ENCODE peak calls at places on chromosomes 5 and 9, in eight cellular contexts. K, X, I, U, F, G, P and W are unnamed samples. For H3K36me3, the result is how much of the 10 kb centered on the place peaks cover.

GRCh38 chr9:79471577-79472543 is 99.9 kb upstream of the TLE4 start:
- DNase-seq in U (no peak), X (peak), K (peak), P (peak), F (peak), G (peak), I (peak), W (peak)

GRCh38 chr5:90514520-90514919 is 14.9 kb downstream of the LYSMD3 start:
- DNase-seq in U (no peak), X (no peak), I (no peak), G (no peak), K (no peak), F (no peak), P (no peak), W (no peak)

GRCh38 chr5:57174850-57175525 is 1.1 kb downstream of the GPBP1 start:
- DNase-seq in G (no peak), I (no peak), K (peak), X (no peak), P (no peak), F (no peak), U (no peak), W (no peak)

GRCh38 chr9:106451223-106451622 is 411.7 kb upstream of the ZNF462 start:
- DNase-seq in F (no peak), I (no peak), K (no peak), X (no peak), P (no peak), G (no peak), U (no peak), W (no peak)

GRCh38 chr5:3837544-3837943 is 241.9 kb downstream of the IRX1 start:
- DNase-seq in F (no peak), U (no peak), K (no peak), P (no peak), I (no peak), X (no peak), G (no peak), W (no peak)

GRCh38 chr9:116860509-116861120 is 173.5 kb downstream of the TRIM32 start:
- DNase-seq in X (peak), F (no peak), P (peak), G (peak), I (peak), K (peak), U (peak), W (peak)

GRCh38 chr5:58771750-58772149 is 188.9 kb downstream of the RAB3C start:
- DNase-seq in X (no peak), I (no peak), K (peak), P (no peak), G (no peak), U (no peak), F (no peak), W (no peak)

GRCh38 chr9:128735373-128735772 is 11.4 kb upstream of the ZDHHC12 start:
- DNase-seq in K (no peak), X (no peak), I (no peak), U (no peak), F (no peak), P (no peak), G (no peak), W (no peak)

GRCh38 chr9:135805422-135806022 is 101.8 kb downstream of the CAMSAP1 start:
- DNase-seq in K (no peak), P (no peak), I (no peak), F (no peak), U (no peak), G (no peak), X (no peak), W (no peak)

GRCh38 chr5:170070556-170071412 is 34.9 kb upstream of the FOXI1 start:
- DNase-seq in U (peak), F (no peak), I (no peak), X (peak), K (peak), P (peak), G (peak), W (peak)

GRCh38 chr9:31807574-31808256 is 576.7 kb upstream of the ACO1 start:
- DNase-seq in U (no peak), P (no peak), F (no peak), K (no peak), I (no peak), X (no peak), G (no peak), W (no peak)

GRCh38 chr5:158414780-158415179 is 555.8 kb upstream of the CLINT1 start:
- DNase-seq in I (no peak), G (no peak), X (no peak), K (no peak), P (no peak), F (no peak), U (no peak), W (no peak)

GRCh38 chr9:38048319-38048969 is 20.6 kb downstream of the SHB start:
- DNase-seq in X (no peak), P (no peak), U (no peak), F (no peak), K (no peak), I (no peak), G (no peak), W (no peak)

GRCh38 chr5:7802855-7803254 is 48.1 kb downstream of the CFAP90 start:
- DNase-seq in I (no peak), X (no peak), K (no peak), U (no peak), F (no peak), P (no peak), G (no peak), W (no peak)

GRCh38 chr9:112582863-112583262 is 96.2 kb downstream of the KIAA1958 start:
- DNase-seq in G (no peak), I (no peak), K (no peak), P (no peak), U (no peak), F (no peak), X (no peak), W (no peak)

GRCh38 chr5:126449751-126450271 is 26.6 kb downstream of the GRAMD2B start:
- DNase-seq in G (no peak), U (no peak), F (no peak), I (no peak), X (peak), P (peak), K (peak), W (no peak)

GRCh38 chr5:90174236-90174635 is 235.3 kb downstream of the CETN3 start:
- DNase-seq in U (no peak), K (no peak), X (no peak), F (no peak), P (no peak), I (no peak), G (no peak), W (no peak)

GRCh38 chr5:16782227-16782626 is 153.9 kb downstream of the MYO10 start:
- DNase-seq in U (no peak), X (no peak), F (no peak), K (no peak), I (no peak), P (no peak), G (no peak), W (no peak)
- H3K36me3 ChIP-seq in U (under half), X (under half), F (under half), K (under half), I (under half), P (under half), G (under half), W (under half)

DNA sequence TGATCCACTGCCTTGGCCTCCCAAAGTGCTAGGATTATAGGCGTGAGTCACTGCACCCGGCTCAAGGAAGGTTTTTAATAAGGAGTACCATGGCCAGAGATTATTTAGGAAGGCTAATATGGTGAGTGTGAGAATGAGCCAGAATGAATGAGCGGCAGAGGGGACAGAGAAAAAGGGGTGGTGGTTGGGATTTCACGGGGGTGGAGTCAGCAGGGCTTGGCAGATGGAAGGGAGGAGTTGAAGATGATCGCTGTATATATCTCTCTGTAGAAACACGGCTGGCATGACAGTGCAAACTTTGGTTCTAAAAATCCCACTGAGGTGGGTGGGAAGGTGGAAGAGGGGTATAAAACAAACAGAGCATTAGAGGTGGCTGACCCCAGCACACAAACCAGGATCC is 176.7 kb upstream of the TBC1D2 start:
- DNase-seq in F (no peak), X (no peak), P (no peak), G (peak), K (no peak), I (no peak), U (no peak), W (no peak)
- H3K36me3 ChIP-seq in F (under half), X (under half), P (under half), G (under half), K (under half), I (under half), U (under half), W (under half)

DNA sequence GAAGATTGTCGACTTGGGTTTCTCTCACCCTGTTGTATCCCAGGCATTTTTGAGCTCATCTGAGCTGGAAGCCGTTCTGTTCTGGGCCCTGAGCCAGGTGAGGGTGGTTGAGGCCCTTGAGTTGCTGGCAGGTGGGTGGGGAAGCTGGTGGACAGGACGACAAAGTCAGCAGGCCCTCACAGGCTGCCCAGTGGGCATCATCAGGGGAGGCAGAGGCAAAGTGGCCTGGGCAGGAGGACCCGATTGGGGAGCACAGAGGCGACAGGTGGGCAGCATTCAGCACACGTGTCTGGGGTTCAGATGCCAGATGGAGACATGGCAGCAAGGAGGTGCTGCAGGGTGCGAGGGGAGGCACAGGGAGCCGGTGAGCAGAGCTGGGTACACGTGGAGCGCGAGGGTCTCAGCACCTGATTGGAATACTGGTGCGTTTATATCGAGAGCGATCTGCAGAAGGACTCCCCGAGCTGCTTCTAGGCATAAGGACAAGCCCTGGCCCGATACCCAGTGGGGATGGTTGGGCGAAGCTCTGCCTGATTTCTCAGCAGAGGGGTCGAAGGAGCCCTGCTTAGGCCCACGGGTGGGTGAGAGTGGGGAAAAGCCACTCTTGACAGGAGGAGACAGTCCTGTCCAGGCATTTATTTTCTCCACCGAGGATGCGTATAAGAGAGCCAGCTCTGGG is 49.0 kb upstream of the SUSD3 start:
- DNase-seq in I (no peak), G (no peak), F (no peak), K (no peak), X (no peak), P (no peak), U (no peak), W (peak)
- H3K36me3 ChIP-seq in I (under half), G (under half), F (under half), K (under half), X (under half), P (half or more), U (under half), W (under half)

DNA sequence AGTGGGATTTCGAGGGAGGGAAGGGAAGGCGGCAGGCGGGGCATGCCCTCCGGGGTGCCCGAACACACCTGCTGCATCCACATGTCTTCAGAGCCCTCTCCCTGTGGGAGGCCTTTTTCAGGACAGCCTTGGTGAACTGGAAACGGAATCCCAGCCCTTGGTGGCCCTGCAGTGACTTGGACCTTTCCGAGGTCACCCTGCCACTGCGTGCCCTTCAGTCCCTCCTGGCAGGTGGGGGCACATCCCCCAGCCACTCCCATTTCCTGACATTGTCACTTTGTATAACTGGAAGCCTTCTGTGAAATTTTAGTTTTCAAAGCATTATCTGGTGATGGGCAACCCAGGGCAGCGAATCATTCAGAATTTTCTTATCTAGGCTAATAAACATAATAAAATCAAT is 11.0 kb upstream of the AHRR start:
- DNase-seq in G (no peak), P (no peak), F (peak), U (no peak), K (no peak), I (no peak), X (no peak), W (no peak)
- H3K36me3 ChIP-seq in G (under half), P (half or more), F (half or more), U (under half), K (under half), I (under half), X (under half), W (under half)

DNA sequence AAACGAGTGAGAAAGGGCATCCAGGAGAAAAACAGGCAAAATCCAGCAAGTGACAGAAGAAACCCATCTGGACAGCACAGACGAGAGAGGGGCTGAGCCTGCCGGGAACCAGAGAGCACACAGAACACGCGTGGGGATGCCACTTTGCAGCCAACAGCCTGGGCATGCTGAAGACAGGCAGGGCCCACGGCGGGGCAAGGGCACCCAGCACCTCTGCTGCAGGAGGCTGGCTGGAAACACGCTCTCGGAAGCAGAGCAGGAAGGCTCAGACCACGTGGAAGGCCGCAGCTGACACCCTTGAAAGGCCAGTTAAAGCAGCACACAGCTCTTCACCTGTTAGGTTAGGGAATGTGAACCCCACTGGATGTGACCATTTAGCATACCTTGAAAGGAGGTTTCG is 76.1 kb downstream of the SECISBP2 start:
- DNase-seq in U (no peak), K (no peak), P (no peak), X (no peak), F (no peak), I (no peak), G (no peak), W (no peak)
- H3K36me3 ChIP-seq in U (under half), K (under half), P (half or more), X (under half), F (half or more), I (under half), G (half or more), W (under half)

GRCh38 chr5:135360278-135361274 is 38.5 kb downstream of the MACROH2A1 start:
- DNase-seq in F (peak), U (no peak), G (no peak), P (peak), X (no peak), I (no peak), K (no peak), W (no peak)

GRCh38 chr5:135364416-135365262 is 34.4 kb downstream of the MACROH2A1 start:
- DNase-seq in I (no peak), G (no peak), F (no peak), P (no peak), U (no peak), K (no peak), X (no peak), W (peak)

GRCh38 chr5:135365281-135365680 is 33.8 kb downstream of the MACROH2A1 start:
- DNase-seq in P (no peak), K (no peak), X (no peak), F (no peak), I (no peak), U (no peak), G (no peak), W (no peak)

GRCh38 chr5:135359374-135360165 is 39.5 kb downstream of the MACROH2A1 start:
- DNase-seq in K (no peak), P (no peak), I (no peak), X (no peak), G (no peak), F (peak), U (no peak), W (no peak)

GRCh38 chr5:135362102-135362501 is 36.9 kb downstream of the MACROH2A1 start:
- DNase-seq in G (no peak), I (no peak), F (no peak), P (no peak), K (no peak), X (no peak), U (no peak), W (no peak)
- H3K36me3 ChIP-seq in G (half or more), I (under half), F (under half), P (half or more), K (under half), X (under half), U (under half), W (under half)

GRCh38 chr5:36155291-36155690 is 3.4 kb downstream of the SKP2 start:
- DNase-seq in I (no peak), F (no peak), K (no peak), X (no peak), G (no peak), P (no peak), U (no peak), W (no peak)
- H3K36me3 ChIP-seq in I (under half), F (under half), K (under half), X (under half), G (half or more), P (half or more), U (under half), W (under half)

DNA sequence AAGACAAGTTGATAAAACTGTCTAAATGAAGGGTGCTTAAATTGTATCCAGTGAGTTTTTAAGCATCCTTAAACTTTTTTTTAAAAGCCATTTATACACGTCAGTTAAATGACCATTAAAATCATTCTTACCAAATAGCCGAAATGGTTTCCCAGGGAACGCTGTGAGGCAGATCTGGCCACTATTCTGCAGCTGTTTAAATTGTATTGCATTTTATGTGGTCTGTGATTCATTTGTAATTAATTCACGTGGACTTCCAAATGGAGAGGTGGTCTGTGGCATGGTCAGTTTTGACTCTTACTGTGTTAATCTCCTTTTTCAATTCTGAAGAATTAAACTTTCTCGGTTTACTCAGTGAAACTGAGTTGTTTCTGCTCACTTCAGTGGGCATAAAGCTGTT is 113.7 kb upstream of the OTULINL start:
- DNase-seq in K (no peak), P (no peak), G (no peak), I (no peak), X (no peak), F (no peak), U (no peak), W (no peak)
- H3K36me3 ChIP-seq in K (under half), P (under half), G (under half), I (under half), X (under half), F (half or more), U (under half), W (under half)

GRCh38 chr9:15182755-15183154 is 124.3 kb downstream of the TTC39B start:
- DNase-seq in X (no peak), G (no peak), K (no peak), I (no peak), U (no peak), F (no peak), P (no peak), W (no peak)
- H3K36me3 ChIP-seq in X (under half), G (under half), K (under half), I (under half), U (under half), F (half or more), P (under half), W (under half)